ENCODE peak calls at places on chromosomes 3 and 15, in four cellular contexts. One of them, this sample, is unnamed.
A peak's percentile ranks its signal among the peaks of the same experiment; 100 is the strongest.

GRCh38 chr15:65323071-65323511 is 18.6 kb downstream of the RNU5B-1 start:
- DNase-seq in thoracic aorta: no peak
- DNase-seq in lung: no peak
- DNase-seq in psoas muscle: peak; percentile 46
- DNase-seq in this sample: no peak

GRCh38 chr15:65056868-65057548 is 10.8 kb downstream of the RASL12 start:
- DNase-seq in thoracic aorta: no peak
- DNase-seq in lung: no peak
- DNase-seq in psoas muscle: no peak
- DNase-seq in this sample: no peak

GRCh38 chr15:70854669-70854976 is 666 bp upstream of the LARP6 start:
- DNase-seq in thoracic aorta: no peak
- DNase-seq in lung: no peak
- DNase-seq in psoas muscle: no peak
- DNase-seq in this sample: no peak

GRCh38 chr3:12392101-12392878 is 92.0 kb upstream of the TSEN2 start:
- DNase-seq in thoracic aorta: no peak
- DNase-seq in lung: no peak
- DNase-seq in psoas muscle: no peak
- DNase-seq in this sample: no peak

GRCh38 chr3:117761992-117762944 is 1052.7 kb downstream of the TUSC7 start:
- DNase-seq in thoracic aorta: no peak
- DNase-seq in lung: no peak
- DNase-seq in psoas muscle: no peak
- DNase-seq in this sample: no peak

GRCh38 chr3:61936344-61936937 is 375.1 kb downstream of the PTPRG start:
- DNase-seq in thoracic aorta: no peak
- DNase-seq in lung: no peak
- DNase-seq in psoas muscle: no peak
- DNase-seq in this sample: no peak

GRCh38 chr15:69014454-69014853 is at the start of gene NOX5:
- DNase-seq in thoracic aorta: no peak
- DNase-seq in lung: no peak
- DNase-seq in psoas muscle: no peak
- DNase-seq in this sample: no peak

GRCh38 chr3:40871411-40871810 is 327.9 kb upstream of the CTNNB1 start:
- DNase-seq in thoracic aorta: no peak
- DNase-seq in lung: no peak
- DNase-seq in psoas muscle: no peak
- DNase-seq in this sample: no peak

GRCh38 chr3:197750396-197750831 is 731 bp downstream of the FYTTD1 start:
- DNase-seq in thoracic aorta: peak; percentile 12
- DNase-seq in lung: peak; percentile 70
- DNase-seq in psoas muscle: peak; percentile 83
- DNase-seq in this sample: no peak

GRCh38 chr3:184746131-184747120 is 34.6 kb upstream of the MAGEF1 start:
- DNase-seq in thoracic aorta: no peak
- DNase-seq in lung: no peak
- DNase-seq in psoas muscle: no peak
- DNase-seq in this sample: no peak

GRCh38 chr3:11099306-11099705 is 55.0 kb upstream of the HRH1 start:
- DNase-seq in thoracic aorta: no peak
- DNase-seq in lung: no peak
- DNase-seq in psoas muscle: no peak
- DNase-seq in this sample: no peak

GRCh38 chr15:69794643-69795461 is 302.9 kb downstream of the TLE3 start:
- DNase-seq in thoracic aorta: peak; percentile 38
- DNase-seq in lung: peak; percentile 67
- DNase-seq in psoas muscle: no peak
- DNase-seq in this sample: no peak

GRCh38 chr3:122169911-122170310 is 13.6 kb upstream of the CASR start:
- DNase-seq in thoracic aorta: no peak
- DNase-seq in lung: no peak
- DNase-seq in psoas muscle: no peak
- DNase-seq in this sample: no peak

DNA sequence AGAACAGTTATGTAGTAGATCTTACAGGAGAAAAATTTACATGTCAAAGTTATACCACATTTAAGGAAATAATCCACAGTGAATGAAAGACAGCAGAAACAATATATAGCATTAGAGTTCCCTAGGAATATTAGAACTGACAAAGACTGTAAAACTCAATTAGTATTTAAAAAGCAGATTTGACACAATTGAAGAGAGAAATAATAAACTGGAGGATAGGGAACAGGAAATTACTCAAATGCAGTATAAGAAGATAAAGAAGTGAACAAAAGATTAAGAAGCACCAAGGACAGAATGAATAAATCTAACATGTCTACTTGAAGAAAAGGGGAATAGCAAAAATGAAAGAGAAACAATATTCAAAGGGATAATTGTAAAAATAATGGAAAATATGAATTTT is 132.6 kb upstream of the CHRNA7 start:
- DNase-seq in thoracic aorta: no peak
- DNase-seq in lung: no peak
- DNase-seq in psoas muscle: no peak
- DNase-seq in this sample: no peak
- H3K36me3 ChIP-seq in thoracic aorta: no peaks in the 10 kb centered on the region
- H3K36me3 ChIP-seq in lung: no peaks in the 10 kb centered on the region
- H3K36me3 ChIP-seq in psoas muscle: no peaks in the 10 kb centered on the region
- H3K36me3 ChIP-seq in this sample: no peaks in the 10 kb centered on the region

DNA sequence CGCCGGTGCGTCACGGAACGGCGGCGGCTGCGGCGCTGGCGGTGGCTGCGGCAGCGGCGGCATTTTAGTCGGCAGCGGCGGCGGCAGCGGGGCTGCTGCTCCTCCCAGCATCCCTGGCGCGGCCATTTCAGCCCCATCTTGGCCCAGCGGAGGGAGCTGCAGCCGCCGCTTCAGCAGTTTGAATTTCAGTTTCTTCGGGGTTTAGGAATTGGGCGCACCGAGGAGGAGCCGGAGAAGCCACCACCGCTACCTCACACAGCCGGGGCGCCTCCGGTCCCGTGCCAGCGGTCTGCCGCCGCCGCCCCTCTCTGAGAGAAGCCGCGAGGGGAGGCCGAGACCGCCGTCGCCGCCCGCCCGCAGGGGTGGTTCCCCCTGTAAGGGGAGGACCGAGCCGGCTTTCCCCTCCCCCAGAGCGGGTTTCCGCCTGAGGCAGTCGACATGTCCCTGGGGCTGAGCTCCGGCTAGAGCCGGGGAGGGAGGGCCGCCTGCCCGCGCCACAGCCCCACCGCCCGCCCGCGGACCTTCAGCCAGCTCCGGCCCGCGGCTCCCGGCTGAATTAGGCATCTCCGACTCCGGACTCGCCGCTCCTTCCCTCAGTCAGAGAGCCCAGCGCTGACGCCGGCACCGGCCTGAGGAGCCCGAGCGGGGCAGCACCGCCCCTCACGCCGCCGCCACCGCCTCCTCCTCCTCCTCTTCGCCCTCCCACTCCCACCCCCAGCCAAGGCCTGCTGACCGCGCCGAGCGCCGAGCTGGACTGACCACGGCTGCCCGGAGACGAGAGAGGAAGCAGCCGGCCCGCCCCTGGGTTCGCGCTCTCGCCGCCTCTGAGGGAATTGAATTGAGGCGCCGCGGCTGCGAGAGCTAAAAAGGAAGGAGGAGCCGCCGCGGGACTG is at the start of gene TSC22D2:
- DNase-seq in thoracic aorta: peak; percentile 80
- DNase-seq in lung: peak; percentile 93
- DNase-seq in psoas muscle: peak; percentile 98
- DNase-seq in this sample: peak; percentile 78
- TF ChIP-seq CTCF in thoracic aorta: no peak
- TF ChIP-seq CTCF in lung: no peak
- TF ChIP-seq CTCF in psoas muscle: peak; percentile 14
- TF ChIP-seq CTCF in this sample: peak; percentile 27

DNA sequence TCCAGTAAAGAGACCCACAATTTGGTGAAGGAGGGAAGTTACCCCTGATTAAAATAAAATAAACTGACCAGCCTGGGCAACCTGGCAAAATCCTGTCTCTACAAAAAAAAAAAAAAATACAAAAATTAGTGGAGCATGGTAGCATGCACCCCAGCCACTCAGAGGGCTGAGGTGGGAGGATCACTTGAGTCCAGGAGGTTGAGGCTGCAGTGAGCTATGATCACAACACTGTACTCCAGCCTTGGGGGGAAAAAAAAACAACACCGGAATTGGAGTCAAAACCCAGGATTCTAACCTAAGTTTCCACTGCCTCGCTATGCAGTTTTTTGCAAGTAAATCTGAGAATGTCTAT is 22.5 kb downstream of the DCAF1 start:
- DNase-seq in thoracic aorta: no peak
- DNase-seq in lung: no peak
- DNase-seq in psoas muscle: no peak
- DNase-seq in this sample: no peak
- H3K36me3 ChIP-seq in thoracic aorta: peaks cover 21% of the 10 kb centered on the region
- H3K36me3 ChIP-seq in lung: peaks cover 25% of the 10 kb centered on the region
- H3K36me3 ChIP-seq in psoas muscle: peaks cover 96% of the 10 kb centered on the region
- H3K36me3 ChIP-seq in this sample: peaks cover 3% of the 10 kb centered on the region

GRCh38 chr15:66707310-66708160 is 5.5 kb downstream of the SMAD6 start:
- DNase-seq in thoracic aorta: no peak
- DNase-seq in lung: no peak
- DNase-seq in psoas muscle: no peak
- DNase-seq in this sample: no peak
- TF ChIP-seq CTCF in thoracic aorta: no peak
- TF ChIP-seq CTCF in lung: no peak
- TF ChIP-seq CTCF in psoas muscle: no peak
- TF ChIP-seq CTCF in this sample: no peak

GRCh38 chr15:29731865-29732264 is 90.4 kb downstream of the TJP1 start:
- DNase-seq in thoracic aorta: no peak
- DNase-seq in lung: no peak
- DNase-seq in psoas muscle: no peak
- DNase-seq in this sample: no peak
- H3K36me3 ChIP-seq in thoracic aorta: peaks cover 17% of the 10 kb centered on the region
- H3K36me3 ChIP-seq in lung: peaks cover 15% of the 10 kb centered on the region
- H3K36me3 ChIP-seq in psoas muscle: peaks cover 95% of the 10 kb centered on the region
- H3K36me3 ChIP-seq in this sample: no peaks in the 10 kb centered on the region

DNA sequence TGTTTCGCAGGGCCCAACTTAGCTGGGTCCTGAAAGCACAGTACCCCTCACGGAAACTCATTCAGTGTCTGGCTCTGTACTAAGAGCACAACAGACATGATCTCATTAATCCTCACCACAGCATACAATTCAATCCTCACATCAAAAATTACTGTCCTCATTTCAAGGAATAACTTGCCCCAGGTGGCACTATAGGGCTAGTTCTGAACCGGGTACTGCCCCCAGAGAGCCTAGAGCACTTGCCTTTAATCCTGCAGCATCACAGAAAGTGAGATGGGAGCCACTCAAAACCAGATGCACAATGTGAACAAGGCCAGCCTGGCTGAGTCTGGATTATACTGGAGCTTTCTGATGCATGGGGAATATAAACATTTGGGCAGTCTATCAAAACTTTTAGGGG is 122.6 kb downstream of the OSBPL10 start:
- DNase-seq in thoracic aorta: no peak
- DNase-seq in lung: no peak
- DNase-seq in psoas muscle: no peak
- DNase-seq in this sample: no peak
- TF ChIP-seq CTCF in thoracic aorta: no peak
- TF ChIP-seq CTCF in lung: no peak
- TF ChIP-seq CTCF in psoas muscle: no peak
- TF ChIP-seq CTCF in this sample: no peak

DNA sequence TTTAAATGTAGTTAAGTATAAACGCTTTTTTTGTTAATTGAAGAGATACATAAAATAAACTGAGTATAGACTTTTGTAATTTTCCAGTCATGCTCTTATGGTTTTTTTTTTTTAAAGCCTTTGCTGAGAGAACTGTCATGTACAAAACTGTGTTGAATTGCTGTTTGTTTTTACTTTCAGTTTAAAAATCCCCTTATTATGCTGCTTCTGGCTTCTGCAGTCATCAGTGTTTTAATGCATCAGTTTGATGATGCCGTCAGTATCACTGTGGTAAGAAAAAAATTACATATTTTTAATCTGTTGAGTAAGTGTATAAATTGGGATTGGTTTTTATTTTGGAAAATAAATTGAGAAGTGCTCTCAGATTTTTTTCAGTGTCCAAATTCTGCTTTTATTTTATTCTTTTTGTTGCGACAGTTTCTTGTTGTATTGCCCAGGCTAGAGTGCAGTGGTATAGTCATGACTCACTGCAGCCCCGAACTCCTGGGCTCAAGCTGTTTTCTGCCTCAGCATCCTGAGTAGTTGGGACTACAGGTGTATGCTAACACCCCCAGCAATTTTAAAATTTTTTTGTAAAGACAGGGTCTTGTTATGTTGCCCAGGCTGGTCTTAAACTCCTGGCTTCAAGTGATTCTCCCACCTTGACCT is 40.7 kb downstream of the ATP2C1 start:
- DNase-seq in thoracic aorta: no peak
- DNase-seq in lung: no peak
- DNase-seq in psoas muscle: no peak
- DNase-seq in this sample: no peak
- H3K36me3 ChIP-seq in thoracic aorta: no peaks in the 10 kb centered on the region
- H3K36me3 ChIP-seq in lung: peaks cover 5% of the 10 kb centered on the region
- H3K36me3 ChIP-seq in psoas muscle: peaks cover 64% of the 10 kb centered on the region
- H3K36me3 ChIP-seq in this sample: peaks cover 26% of the 10 kb centered on the region

This sample was measured in esophagus squamous epithelium.